ENCODE peak calls at places on chromosomes 3 and 15, in four cellular contexts. B is lung, Z is mammary epithelial cell, X is WERI-Rb-1. M is an unnamed sample.
A peak's percentile ranks its signal among the peaks of the same experiment; 100 is the strongest.

GRCh38 chr3:32816439-32817194 is 1.2 kb upstream of the TRIM71 start:
- DNase-seq in B (no peak), Z (peak; percentile 21), X (no peak), M (peak; percentile 97)

GRCh38 chr3:170802164-170803151 is 67.5 kb downstream of the RPL22L1 start:
- DNase-seq in B (no peak), Z (peak; percentile 65), X (no peak), M (no peak)

GRCh38 chr3:73419179-73419803 is 205.4 kb downstream of the PDZRN3 start:
- DNase-seq in B (no peak), Z (peak; percentile 40), X (no peak), M (peak; percentile 74)

GRCh38 chr3:150528359-150528797 is 17.9 kb downstream of the SERP1 start:
- DNase-seq in B (no peak), Z (no peak), X (no peak), M (no peak)

GRCh38 chr3:72844436-72844999 is 3.7 kb downstream of the SHQ1 start:
- DNase-seq in B (no peak), Z (peak; percentile 14), X (no peak), M (no peak)

GRCh38 chr3:127673191-127674098 is 693 bp downstream of the ABTB1 start:
- DNase-seq in B (peak; percentile 54), Z (no peak), X (peak; percentile 58), M (peak; percentile 48)

GRCh38 chr3:101903426-101903825 is 54.1 kb downstream of the NFKBIZ start:
- DNase-seq in B (no peak), Z (peak; percentile 55), X (no peak), M (no peak)

GRCh38 chr3:127706785-127707351 is 34.1 kb downstream of the ABTB1 start:
- DNase-seq in B (no peak), Z (no peak), X (no peak), M (no peak)

GRCh38 chr15:83285979-83286553 is 1.6 kb upstream of the BNC1 start:
- DNase-seq in B (no peak), Z (peak; percentile 88), X (no peak), M (no peak)

GRCh38 chr3:181725830-181726229 is 14.1 kb downstream of the SOX2 start:
- DNase-seq in B (no peak), Z (no peak), X (no peak), M (no peak)

GRCh38 chr3:181724432-181724740 is 12.7 kb downstream of the SOX2 start:
- DNase-seq in B (no peak), Z (no peak), X (no peak), M (no peak)

GRCh38 chr3:181726351-181727121 is 14.8 kb downstream of the SOX2 start:
- DNase-seq in B (no peak), Z (no peak), X (peak; percentile 14), M (peak; percentile 89)

GRCh38 chr3:181723568-181724431 is 12.1 kb downstream of the SOX2 start:
- DNase-seq in B (no peak), Z (no peak), X (no peak), M (peak; percentile 79)

GRCh38 chr3:181725033-181725775 is 13.5 kb downstream of the SOX2 start:
- DNase-seq in B (no peak), Z (no peak), X (no peak), M (no peak)
- H3K27me3 ChIP-seq in B (peaks cover 17% of the 10 kb centered on the region), Z (peaks cover 91% of the 10 kb centered on the region), X (peaks cover 99% of the 10 kb centered on the region), M (peaks cover 78% of the 10 kb centered on the region)

GRCh38 chr3:196514913-196515621 is at the start of gene SMCO1:
- DNase-seq in B (no peak), Z (no peak), X (no peak), M (no peak)

GRCh38 chr3:196518999-196519737 is 4.0 kb upstream of the SMCO1 start:
- DNase-seq in B (peak; percentile 54), Z (peak; percentile 63), X (peak; percentile 63), M (peak; percentile 95)

GRCh38 chr3:196519738-196520122 is 4.6 kb upstream of the SMCO1 start:
- DNase-seq in B (no peak), Z (no peak), X (peak; percentile 11), M (no peak)

GRCh38 chr3:196517919-196518318 is 2.8 kb upstream of the SMCO1 start:
- DNase-seq in B (no peak), Z (peak; percentile 68), X (no peak), M (peak; percentile 17)

DNA sequence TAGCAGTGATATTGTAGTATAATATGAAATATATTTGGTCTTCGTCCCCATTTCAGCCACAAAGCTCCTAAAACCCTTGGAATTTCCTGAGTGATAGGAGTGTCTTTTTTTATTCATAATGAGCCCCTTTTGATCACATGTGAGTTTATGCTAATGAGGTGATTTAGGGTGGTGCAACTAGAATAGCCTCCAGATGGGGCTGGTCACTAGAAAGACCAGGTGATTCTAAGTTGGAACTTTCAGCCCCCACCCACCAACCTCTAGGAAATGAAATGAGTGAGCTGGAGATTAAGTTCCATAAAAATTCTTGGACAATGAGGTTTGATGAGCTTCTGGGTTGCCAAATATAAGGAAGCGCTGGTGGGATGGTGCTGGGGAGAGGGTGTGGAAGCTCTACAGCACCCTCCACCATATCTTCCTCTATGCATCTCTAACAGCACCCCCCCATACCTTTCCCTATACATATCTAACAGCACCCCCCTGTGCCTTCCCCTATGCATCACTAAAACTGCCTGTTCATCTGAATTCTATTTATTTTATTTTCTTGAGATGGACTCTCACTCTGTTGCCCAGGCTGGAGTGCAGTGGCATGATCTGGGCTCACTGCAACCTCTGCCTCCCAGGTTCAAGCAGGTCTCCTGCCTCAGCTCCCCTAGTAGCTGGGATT is 2.1 kb upstream of the SMCO1 start:
- DNase-seq in B (no peak), Z (no peak), X (no peak), M (peak; percentile 12)
- TF ChIP-seq CTCF in B (no peak), Z (no peak), X (no peak), M (no peak)

GRCh38 chr3:69490971-69491370 is 105.1 kb upstream of the FRMD4B start:
- DNase-seq in B (no peak), Z (no peak), X (no peak), M (peak; percentile 27)
- H3K27me3 ChIP-seq in B (no peaks in the 10 kb centered on the region), Z (no peaks in the 10 kb centered on the region), X (no peaks in the 10 kb centered on the region), M (no peaks in the 10 kb centered on the region)

GRCh38 chr15:25790003-25790660 is 73.0 kb downstream of the ATP10A start:
- DNase-seq in B (no peak), Z (no peak), X (no peak), M (peak; percentile 31)
- TF ChIP-seq CTCF in B (no peak), Z (no peak), X (no peak), M (no peak)

GRCh38 chr15:74130089-74130848 is at the start of gene ISLR2:
- DNase-seq in B (no peak), Z (no peak), X (no peak), M (peak; percentile 65)
- H3K27me3 ChIP-seq in B (peaks cover 8% of the 10 kb centered on the region), Z (peaks cover 58% of the 10 kb centered on the region), X (no peaks in the 10 kb centered on the region), M (peaks cover 100% of the 10 kb centered on the region)

GRCh38 chr15:86183765-86184491 is 104.3 kb downstream of the AGBL1 start:
- DNase-seq in B (no peak), Z (no peak), X (peak; percentile 74), M (no peak)

GRCh38 chr15:86178845-86179244 is 99.2 kb downstream of the AGBL1 start:
- DNase-seq in B (no peak), Z (no peak), X (peak; percentile 54), M (peak; percentile 54)
- TF ChIP-seq CTCF in B (no peak), Z (no peak), X (peak; percentile 55), M (peak; percentile 77)

GRCh38 chr15:79425591-79426295 is 6.4 kb upstream of the MINAR1 start:
- DNase-seq in B (no peak), Z (no peak), X (no peak), M (no peak)

GRCh38 chr15:79430901-79431635 is 1.1 kb upstream of the MINAR1 start:
- DNase-seq in B (no peak), Z (no peak), X (no peak), M (peak; percentile 39)

GRCh38 chr15:79431636-79432344 is at the start of gene MINAR1:
- DNase-seq in B (no peak), Z (peak; percentile 43), X (peak; percentile 62), M (peak; percentile 72)

GRCh38 chr15:79432345-79433311 is 492 bp downstream of the MINAR1 start:
- DNase-seq in B (no peak), Z (peak; percentile 14), X (no peak), M (peak; percentile 75)

GRCh38 chr15:79427781-79428598 is 4.1 kb upstream of the MINAR1 start:
- DNase-seq in B (no peak), Z (no peak), X (no peak), M (no peak)
- H3K27me3 ChIP-seq in B (peaks cover 14% of the 10 kb centered on the region), Z (peaks cover 27% of the 10 kb centered on the region), X (peaks cover 5% of the 10 kb centered on the region), M (peaks cover 46% of the 10 kb centered on the region)

GRCh38 chr15:98083203-98083910 is 122.9 kb downstream of the ARRDC4 start:
- DNase-seq in B (no peak), Z (no peak), X (no peak), M (peak; percentile 26)

DNA sequence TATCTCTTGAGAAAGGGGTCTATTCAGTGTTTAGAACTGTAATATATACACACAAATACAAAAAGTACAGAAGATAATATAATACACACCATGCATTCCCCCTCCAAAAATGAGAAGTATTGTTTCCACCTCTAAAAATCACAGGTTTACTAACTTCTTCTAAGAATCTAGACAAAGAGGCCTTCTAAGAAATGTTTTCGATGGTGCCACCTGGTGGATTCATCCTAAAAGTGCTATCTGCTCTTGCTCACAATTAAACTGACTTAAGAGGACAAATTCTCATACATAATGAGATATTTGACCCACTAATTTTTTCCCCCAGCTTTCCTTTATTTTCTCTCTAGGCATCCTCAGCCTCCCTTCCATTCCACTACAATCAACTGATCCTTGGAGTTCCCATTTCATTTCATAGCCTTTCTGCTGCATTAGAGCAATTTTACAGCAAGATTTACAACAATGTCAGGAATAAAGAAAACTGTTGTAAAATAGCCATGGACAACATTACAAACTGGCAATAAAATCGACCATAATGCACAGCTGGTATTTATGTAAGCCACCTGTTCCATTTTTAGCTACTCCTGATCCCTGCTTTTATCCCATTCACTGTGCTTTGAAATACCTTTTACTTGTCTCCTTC is 124.6 kb downstream of the ARRDC4 start:
- DNase-seq in B (no peak), Z (peak; percentile 51), X (peak; percentile 16), M (peak; percentile 80)
- TF ChIP-seq CTCF in B (peak; percentile 49), Z (peak; percentile 71), X (peak; percentile 33), M (peak; percentile 69)